ENCODE peak calls at places on chromosomes 11 and 22, in four cellular contexts. V is LoVo; L is stimulated activated CD4-positive, alpha-beta T cell treated with anti-CD3 and anti-CD28 coated beads, Interleukin-2, amount 100 ng/mL, for 48 hours; D is amygdala. G is an unnamed sample.

GRCh38 chr11:63521896-63522295 is 14.7 kb upstream of the PLAAT4 start:
- DNase-seq in V (no peak), L (no peak), D (no peak), G (no peak)

GRCh38 chr22:43014062-43014875 is 680 bp downstream of the PACSIN2 start:
- DNase-seq in V (peak; percentile 41), L (no peak), D (no peak), G (peak; percentile 49)

GRCh38 chr11:117232022-117232878 is at the start of the genes PCSK7 and RNF214:
- DNase-seq in V (peak; percentile 81), L (peak; percentile 73), D (peak; percentile 82), G (peak; percentile 71)

GRCh38 chr11:46234261-46234660 is 43.2 kb upstream of the CREB3L1 start:
- DNase-seq in V (no peak), L (no peak), D (no peak), G (no peak)

GRCh38 chr11:94834931-94835330 is 66.8 kb downstream of the AMOTL1 start:
- DNase-seq in V (no peak), L (no peak), D (no peak), G (no peak)

GRCh38 chr11:13717331-13717730 is 48.9 kb downstream of the FAR1 start:
- DNase-seq in V (no peak), L (no peak), D (no peak), G (no peak)

GRCh38 chr11:79062814-79063762 is 377.7 kb downstream of the TENM4 start:
- DNase-seq in V (no peak), L (no peak), D (no peak), G (no peak)

GRCh38 chr11:8810331-8811301 is 100.4 kb upstream of the AKIP1 start:
- DNase-seq in V (no peak), L (no peak), D (peak; percentile 55), G (peak; percentile 74)

GRCh38 chr22:42662114-42663021 is 13.2 kb upstream of the CYB5R3 start:
- DNase-seq in V (peak; percentile 82), L (peak; percentile 83), D (peak; percentile 36), G (peak; percentile 81)

GRCh38 chr11:113314065-113314388 is 356 bp upstream of the TTC12 start:
- DNase-seq in V (no peak), L (no peak), D (no peak), G (no peak)

GRCh38 chr22:48052621-48052890 is 1290.1 kb downstream of the TBC1D22A start:
- DNase-seq in V (no peak), L (no peak), D (no peak), G (no peak)

G was measured in lung.